ENCODE peak calls at places on chromosomes 2 and 18, in four cellular contexts. H, L, A and P are unnamed samples.

GRCh38 chr2:181554511-181554910 is 97.3 kb downstream of the ITGA4 start:
- DNase-seq in A (no peak), L (no peak), H (no peak), P (peak)

GRCh38 chr2:233096006-233096405 is 35.9 kb downstream of the INPP5D start:
- DNase-seq in L (no peak), A (no peak), H (no peak), P (no peak)

GRCh38 chr2:75801234-75801982 is 90.7 kb upstream of the GCFC2 start:
- DNase-seq in A (peak), L (no peak), H (no peak), P (no peak)

GRCh38 chr2:139241256-139241655 is 461.1 kb upstream of the NXPH2 start:
- DNase-seq in A (no peak), H (no peak), L (no peak), P (no peak)

GRCh38 chr2:58432491-58433166 is 191.5 kb upstream of the FANCL start:
- DNase-seq in H (no peak), A (no peak), L (no peak), P (no peak)

GRCh38 chr2:148007219-148007900 is 13.2 kb downstream of the ORC4 start:
- DNase-seq in A (no peak), H (no peak), L (no peak), P (no peak)

GRCh38 chr18:3727260-3727659 is 277.3 kb downstream of the TGIF1 start:
- DNase-seq in L (no peak), H (no peak), A (no peak), P (no peak)

GRCh38 chr18:74063023-74063422 is 84.6 kb downstream of the FBXO15 start:
- DNase-seq in L (no peak), A (no peak), H (peak), P (no peak)

GRCh38 chr18:71405142-71405806 is 1116.4 kb downstream of the SOCS6 start:
- DNase-seq in A (no peak), H (no peak), L (no peak), P (no peak)

GRCh38 chr2:115161531-115162453 is 719.4 kb downstream of the DPP10 start:
- DNase-seq in L (no peak), H (no peak), A (no peak), P (no peak)

GRCh38 chr2:166375205-166375735 is 474 bp downstream of the SCN9A start:
- DNase-seq in H (peak), A (no peak), L (peak), P (peak)

GRCh38 chr2:186882511-186883071 is 33.6 kb upstream of the ZSWIM2 start:
- DNase-seq in L (no peak), A (no peak), H (no peak), P (no peak)

GRCh38 chr18:31399336-31400032 is 22.9 kb downstream of the DSG4 start:
- DNase-seq in H (no peak), L (peak), A (no peak), P (no peak)

GRCh38 chr2:195642677-195643063 is 14.4 kb upstream of the SLC39A10 start:
- DNase-seq in A (no peak), H (no peak), L (no peak), P (no peak)

GRCh38 chr2:235330775-235331438 is 162.9 kb upstream of the AGAP1 start:
- DNase-seq in A (no peak), L (no peak), H (no peak), P (no peak)

GRCh38 chr2:229257980-229258379 is 13.1 kb downstream of the PID1 start:
- DNase-seq in L (no peak), A (no peak), H (no peak), P (no peak)

GRCh38 chr2:101150306-101151140 is 659 bp downstream of the TBC1D8 start:
- DNase-seq in A (no peak), H (peak), L (no peak), P (peak)

GRCh38 chr2:127106457-127106997 is 427 bp downstream of the BIN1 start:
- DNase-seq in A (no peak), L (no peak), H (no peak), P (peak)

GRCh38 chr18:62809900-62810299 is 94.6 kb downstream of the PHLPP1 start:
- DNase-seq in A (no peak), L (peak), H (no peak), P (no peak)

GRCh38 chr2:150144546-150145305 is 342.7 kb downstream of the RND3 start:
- DNase-seq in A (no peak), H (no peak), L (no peak), P (no peak)

GRCh38 chr18:67300498-67300897 is 216.0 kb downstream of the DSEL start:
- DNase-seq in H (no peak), L (no peak), A (no peak), P (no peak)

GRCh38 chr18:65606551-65607130 is 144.2 kb upstream of the CDH7 start:
- DNase-seq in H (no peak), L (no peak), A (no peak), P (no peak)

GRCh38 chr2:189285962-189286648 is 106.5 kb upstream of the COL5A2 start:
- DNase-seq in A (no peak), H (no peak), L (no peak), P (no peak)

GRCh38 chr2:3959372-3959771 is 256.0 kb downstream of the DCDC2C start:
- DNase-seq in A (no peak), H (peak), L (peak), P (peak)

GRCh38 chr2:223771480-223771879 is 65.9 kb downstream of the AP1S3 start:
- DNase-seq in L (no peak), H (no peak), A (no peak), P (no peak)

GRCh38 chr2:231991664-231992063 is 30.2 kb downstream of the DIS3L2 start:
- DNase-seq in H (no peak), A (no peak), L (no peak), P (no peak)

GRCh38 chr2:189142893-189143759 is 36.4 kb downstream of the COL5A2 start:
- DNase-seq in A (peak), H (peak), L (peak), P (peak)

GRCh38 chr18:42047721-42048120 is 92.7 kb downstream of the PIK3C3 start:
- DNase-seq in A (no peak), L (peak), H (no peak), P (no peak)

GRCh38 chr2:55003706-55004639 is 46.3 kb downstream of the RTN4 start:
- DNase-seq in L (no peak), A (no peak), H (no peak), P (no peak)

GRCh38 chr2:5482929-5483331 is 209.3 kb upstream of the SOX11 start:
- DNase-seq in L (no peak), A (no peak), H (no peak), P (no peak)

GRCh38 chr2:240868286-240869108 is at the start of gene AGXT:
- DNase-seq in L (peak), A (no peak), H (no peak), P (no peak)

GRCh38 chr18:35005963-35006577 is 35.1 kb upstream of the MAPRE2 start:
- DNase-seq in H (peak), A (no peak), L (peak), P (peak)
- TF ChIP-seq TARDBP in H (no peak), A (no peak), L (no peak), P (no peak)

DNA sequence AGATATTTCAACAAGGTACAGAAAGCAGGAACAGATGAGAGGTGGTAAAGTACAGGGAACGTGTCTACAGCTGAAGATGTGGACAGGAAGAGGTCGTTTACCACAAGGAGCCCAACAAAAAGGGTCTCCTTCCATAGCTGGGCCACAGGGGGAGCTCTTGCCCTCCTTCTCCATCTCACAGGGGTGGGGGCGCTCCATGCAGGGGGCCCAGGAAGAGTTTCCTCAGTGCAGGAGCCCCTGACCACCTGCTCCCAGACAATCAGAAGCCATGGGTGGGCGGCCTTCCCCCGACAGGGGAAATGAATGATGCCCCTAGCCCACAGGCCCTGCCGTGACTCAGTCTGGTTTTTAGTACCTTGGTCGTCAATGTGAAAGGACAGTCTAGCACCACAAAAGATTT is 163.6 kb upstream of the ZNF516 start:
- DNase-seq in L (no peak), A (no peak), H (peak), P (peak)
- TF ChIP-seq TARDBP in L (no peak), A (no peak), H (no peak), P (no peak)

GRCh38 chr2:23433282-23433681 is 48.3 kb downstream of the KLHL29 start:
- DNase-seq in H (no peak), L (no peak), A (no peak), P (no peak)

GRCh38 chr2:23434721-23435121 is 49.7 kb downstream of the KLHL29 start:
- DNase-seq in A (no peak), H (no peak), L (no peak), P (no peak)

GRCh38 chr2:23435250-23436035 is 50.5 kb downstream of the KLHL29 start:
- DNase-seq in H (no peak), L (no peak), A (no peak), P (no peak)

GRCh38 chr2:23432531-23432930 is 47.6 kb downstream of the KLHL29 start:
- DNase-seq in L (no peak), A (no peak), H (no peak), P (no peak)

GRCh38 chr2:23436346-23437099 is 51.5 kb downstream of the KLHL29 start:
- DNase-seq in A (no peak), H (no peak), L (no peak), P (no peak)
- TF ChIP-seq TARDBP in A (no peak), H (no peak), L (no peak), P (no peak)

GRCh38 chr2:79630060-79630459 is 117.2 kb downstream of the CTNNA2 start:
- DNase-seq in L (no peak), A (no peak), H (no peak), P (no peak)

GRCh38 chr2:79627237-79627636 is 114.4 kb downstream of the CTNNA2 start:
- DNase-seq in L (no peak), H (no peak), A (no peak), P (no peak)

GRCh38 chr2:79630972-79631551 is 118.2 kb downstream of the CTNNA2 start:
- DNase-seq in L (peak), A (no peak), H (no peak), P (no peak)
- TF ChIP-seq TARDBP in L (no peak), A (no peak), H (no peak), P (no peak)

DNA sequence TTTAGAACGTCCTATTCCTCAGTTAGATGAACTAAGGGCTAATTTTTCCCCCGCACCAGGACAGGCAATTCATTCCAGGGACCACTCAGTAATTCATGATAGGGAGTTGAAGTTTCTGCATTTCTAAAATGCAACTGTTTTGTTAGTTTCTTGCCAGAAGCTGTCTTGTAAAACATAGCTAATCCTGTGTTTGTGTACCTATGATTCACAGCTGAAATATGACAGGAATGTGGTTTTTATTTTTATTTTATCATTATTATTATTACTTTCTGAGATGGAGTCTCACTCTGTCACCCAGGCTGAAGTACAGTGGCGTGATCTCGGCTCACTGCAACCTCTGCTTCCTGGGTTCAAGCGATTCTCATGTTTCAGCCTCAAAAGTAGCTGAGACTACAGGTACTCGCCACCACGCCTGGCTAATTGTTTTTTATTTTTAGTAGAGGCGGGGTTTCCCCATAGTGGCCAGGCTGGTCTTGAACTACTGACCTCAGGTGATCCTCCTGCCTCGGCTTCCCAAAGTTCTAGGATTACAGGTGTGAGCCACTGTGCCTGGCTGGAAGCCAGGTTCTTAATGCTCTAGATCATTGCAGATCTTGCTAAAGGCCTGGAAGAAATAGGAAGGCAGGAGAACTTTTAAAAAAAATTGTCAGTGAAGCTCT is 154.8 kb upstream of the FHL2 start:
- DNase-seq in H (no peak), L (no peak), A (no peak), P (no peak)
- TF ChIP-seq TARDBP in H (no peak), L (no peak), A (no peak), P (no peak)

GRCh38 chr2:71317060-71317459 is 14.5 kb upstream of the ZNF638 start:
- DNase-seq in L (no peak), H (no peak), A (no peak), P (no peak)

DNA sequence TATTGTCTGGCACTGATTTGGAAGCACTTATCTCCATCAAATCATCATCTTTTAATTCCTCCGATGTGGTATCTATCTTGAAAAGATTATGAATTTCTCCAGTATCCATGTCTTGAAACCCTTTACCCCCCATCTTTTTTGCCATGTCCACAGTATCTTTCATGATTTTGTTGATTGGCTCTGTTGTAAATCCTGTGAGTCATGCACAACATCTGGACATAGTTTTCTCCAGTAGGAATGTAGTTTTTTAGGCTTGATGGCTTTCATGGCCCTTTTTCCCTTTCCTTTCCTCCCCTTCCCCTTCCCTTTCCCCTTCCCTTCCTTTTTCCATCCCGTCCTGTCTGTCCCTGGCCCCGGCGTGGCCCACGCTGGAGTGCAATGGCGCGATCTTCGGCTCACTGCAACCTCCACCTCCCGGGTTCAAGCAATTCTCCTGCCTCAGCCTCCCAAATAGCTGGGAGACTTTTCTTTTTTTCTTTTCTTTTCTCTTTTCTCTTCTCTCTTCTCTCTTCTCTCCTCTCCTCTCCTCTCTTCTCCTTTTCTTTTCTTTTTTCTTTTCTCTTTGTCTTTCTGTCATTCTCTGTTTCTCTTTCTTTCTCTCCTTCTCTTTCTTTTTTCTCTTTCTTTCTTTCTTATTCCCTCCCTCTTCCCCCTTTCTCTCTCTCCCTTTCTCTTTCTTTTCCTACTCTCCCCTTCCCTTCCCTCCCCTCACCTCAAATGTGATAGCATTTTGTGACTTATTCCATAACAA is 18.4 kb upstream of the ZNF638 start:
- DNase-seq in H (no peak), A (no peak), L (no peak), P (no peak)
- TF ChIP-seq TARDBP in H (no peak), A (no peak), L (no peak), P (no peak)

GRCh38 chr2:12715258-12715865 is 1.4 kb upstream of the TRIB2 start:
- DNase-seq in L (no peak), A (no peak), H (no peak), P (no peak)
- TF ChIP-seq TARDBP in L (no peak), A (no peak), H (no peak), P (no peak)

DNA sequence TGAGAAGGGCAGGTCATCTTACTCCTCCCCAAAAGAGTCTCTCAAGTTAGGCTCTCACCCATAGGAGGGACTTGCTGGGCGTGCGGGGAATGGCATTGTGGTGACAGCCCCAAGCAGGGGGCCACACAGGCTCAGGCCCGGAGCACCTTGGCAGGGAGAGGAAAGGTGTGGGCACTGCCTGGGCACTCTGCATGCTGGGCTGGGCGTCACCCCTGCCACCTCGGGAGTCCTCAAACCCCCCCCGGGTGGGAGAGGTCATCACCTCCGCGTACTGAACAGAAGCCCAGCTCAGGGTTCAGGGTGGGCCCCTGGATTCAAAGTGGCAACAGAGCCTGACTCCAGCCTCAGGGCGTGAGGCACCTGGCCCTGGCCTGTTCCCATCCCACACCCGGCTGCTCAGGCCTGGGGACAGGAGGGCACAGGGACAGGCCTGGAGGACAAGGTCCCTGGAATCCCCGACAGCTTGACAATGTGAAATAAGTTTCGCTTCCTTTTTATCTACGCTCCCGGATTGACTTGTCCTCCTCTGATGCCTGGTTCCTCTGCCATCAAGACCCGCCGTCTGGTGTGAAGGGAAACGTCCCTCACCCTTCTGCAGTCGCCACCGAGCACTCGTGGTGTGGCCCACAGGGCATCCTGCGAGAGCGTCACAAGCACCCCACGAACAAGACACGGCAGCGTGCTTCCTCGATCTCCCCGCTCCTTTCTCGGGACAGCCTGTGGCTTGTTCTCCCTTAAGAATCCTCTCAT is 97.8 kb downstream of the HDAC4 start:
- DNase-seq in L (no peak), A (no peak), H (no peak), P (no peak)
- TF ChIP-seq TARDBP in L (no peak), A (no peak), H (no peak), P (no peak)

DNA sequence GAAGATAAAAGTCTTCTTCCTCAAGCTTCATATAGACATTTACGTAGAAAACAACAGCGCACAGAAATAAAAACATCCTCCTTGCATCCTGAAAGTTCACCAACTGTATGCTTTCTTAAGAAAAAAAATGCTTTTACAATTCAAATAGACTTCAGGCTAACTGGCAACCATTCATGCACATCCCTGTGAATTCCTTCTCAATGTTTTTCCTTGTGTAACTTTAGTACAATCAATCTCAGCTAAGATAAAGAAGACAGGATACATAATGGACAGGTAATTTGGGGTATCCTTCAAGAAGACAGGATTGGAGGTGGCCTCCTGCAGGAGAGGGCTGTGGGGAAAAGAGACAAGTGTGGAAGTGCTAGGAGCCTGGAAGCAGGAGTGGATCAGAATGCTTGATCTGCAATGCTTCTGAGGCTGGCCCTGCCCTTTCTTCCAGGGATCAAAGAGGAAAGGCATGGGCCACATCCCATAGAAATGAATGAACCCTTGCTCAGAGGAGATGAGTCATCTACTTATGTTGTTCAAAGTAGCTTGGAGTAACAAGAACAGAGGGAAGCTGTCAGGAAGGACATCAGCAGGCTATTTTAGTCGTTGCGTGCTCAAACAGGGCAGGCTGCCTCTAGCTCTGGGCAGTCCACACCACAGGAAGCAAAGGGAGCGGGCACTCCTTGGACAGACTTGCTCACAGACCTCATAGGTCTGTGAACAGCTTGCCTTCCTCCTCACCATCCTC is 126.6 kb downstream of the TMEM131 start:
- DNase-seq in L (peak), A (no peak), H (no peak), P (no peak)
- TF ChIP-seq TARDBP in L (no peak), A (no peak), H (no peak), P (no peak)